ENCODE peak calls at places on chromosomes 6 and 20, in seven cellular contexts. F, E, R, T, H, V and D are unnamed samples.

GRCh38 chr6:170545405-170545804 is 7.7 kb downstream of the PSMB1 start:
- DNase-seq in E (no peak), V (peak), R (no peak), T (no peak), F (no peak), H (no peak), D (peak)

GRCh38 chr6:7730852-7731251 is 5.0 kb downstream of the BMP6 start:
- DNase-seq in V (peak), R (peak), F (peak), T (no peak), E (no peak), H (no peak), D (peak)

GRCh38 chr20:4797275-4797674 is 75.6 kb downstream of the PRND start:
- DNase-seq in F (no peak), V (no peak), T (no peak), R (no peak), H (no peak), E (no peak), D (no peak)

GRCh38 chr6:21610376-21610775 is 16.8 kb downstream of the SOX4 start:
- DNase-seq in R (no peak), T (no peak), H (no peak), E (no peak), F (no peak), V (no peak), D (no peak)

GRCh38 chr6:146912730-146913680 is 291.2 kb upstream of the STXBP5 start:
- DNase-seq in H (no peak), F (peak), T (no peak), R (no peak), E (no peak), V (peak), D (peak)

GRCh38 chr6:157033428-157034140 is 256.4 kb downstream of the ARID1B start:
- DNase-seq in V (peak), E (no peak), T (no peak), F (peak), R (no peak), H (no peak), D (peak)

GRCh38 chr6:151098166-151098565 is 141.6 kb upstream of the AKAP12 start:
- DNase-seq in H (no peak), R (no peak), V (no peak), E (no peak), T (no peak), F (no peak), D (no peak)

GRCh38 chr20:53949319-53949839 is 121.0 kb downstream of the BCAS1 start:
- DNase-seq in H (no peak), V (peak), T (no peak), F (peak), R (no peak), E (no peak), D (peak)

GRCh38 chr20:6140947-6141346 is 18.1 kb upstream of the FERMT1 start:
- DNase-seq in H (no peak), E (no peak), T (peak), F (no peak), V (peak), R (no peak), D (peak)

GRCh38 chr6:141700836-141701235 is 431.9 kb upstream of the GJE1 start:
- DNase-seq in V (peak), T (no peak), H (no peak), E (no peak), F (peak), R (no peak), D (peak)

GRCh38 chr6:170091000-170091638 is 199.8 kb downstream of the DLL1 start:
- DNase-seq in T (no peak), V (no peak), F (no peak), H (peak), R (no peak), E (no peak), D (no peak)

GRCh38 chr6:119552016-119552415 is 202.5 kb upstream of the MAN1A1 start:
- DNase-seq in V (no peak), F (no peak), T (no peak), E (no peak), R (no peak), H (no peak), D (no peak)

GRCh38 chr6:100719883-100720682 is 161.0 kb downstream of the ASCC3 start:
- DNase-seq in T (no peak), R (no peak), E (no peak), V (peak), F (peak), H (no peak), D (peak)

GRCh38 chr6:134686071-134686470 is 263.8 kb downstream of the ALDH8A1 start:
- DNase-seq in R (no peak), V (no peak), F (no peak), T (no peak), E (no peak), H (no peak), D (no peak)

GRCh38 chr6:147642458-147642857 is 134.0 kb downstream of the SAMD5 start:
- DNase-seq in E (no peak), V (peak), R (no peak), T (no peak), F (peak), H (no peak), D (peak)

GRCh38 chr20:39605908-39606307 is 643.8 kb downstream of the DHX35 start:
- DNase-seq in T (no peak), R (no peak), H (no peak), F (no peak), V (no peak), E (no peak), D (no peak)

GRCh38 chr6:135496805-135497411 is 632 bp downstream of the AHI1 start:
- DNase-seq in H (no peak), F (peak), E (no peak), V (no peak), T (no peak), R (no peak), D (peak)

GRCh38 chr6:144066745-144067484 is 28.5 kb downstream of the SF3B5 start:
- DNase-seq in E (no peak), V (no peak), T (no peak), F (no peak), R (no peak), H (no peak), D (no peak)

GRCh38 chr6:42783876-42784738 is 2.3 kb downstream of the BICRAL start:
- DNase-seq in R (no peak), H (no peak), T (no peak), V (no peak), F (peak), E (no peak), D (peak)

GRCh38 chr6:34343823-34344222 is 48.6 kb downstream of the NUDT3 start:
- DNase-seq in V (no peak), T (no peak), R (no peak), H (no peak), F (no peak), E (no peak), D (no peak)

GRCh38 chr6:166750125-166750793 is 123.2 kb upstream of the RPS6KA2 start:
- DNase-seq in F (peak), T (peak), V (no peak), R (no peak), E (no peak), H (no peak), D (no peak)

GRCh38 chr6:24899647-24900325 is 36.0 kb downstream of the RIPOR2 start:
- DNase-seq in F (peak), V (no peak), T (no peak), H (no peak), E (no peak), R (no peak), D (no peak)

GRCh38 chr6:87832025-87832825 is 130.2 kb upstream of the AKIRIN2 start:
- DNase-seq in T (no peak), E (no peak), F (peak), H (no peak), R (no peak), V (peak), D (peak)

GRCh38 chr6:22290045-22290444 is 6.8 kb downstream of the PRL start:
- DNase-seq in F (no peak), T (no peak), R (no peak), V (no peak), E (no peak), H (no peak), D (no peak)

GRCh38 chr6:8085053-8085511 is 17.3 kb downstream of the EEF1E1 start:
- DNase-seq in F (peak), E (no peak), H (no peak), R (no peak), V (peak), T (no peak), D (peak)

GRCh38 chr20:37969949-37970855 is 63.1 kb downstream of the TTI1 start:
- DNase-seq in R (no peak), H (no peak), T (no peak), F (no peak), V (no peak), E (no peak), D (no peak)

GRCh38 chr6:151916680-151917164 is 109.2 kb downstream of the ESR1 start:
- DNase-seq in H (no peak), E (no peak), T (no peak), F (peak), V (peak), R (no peak), D (peak)

GRCh38 chr6:6682225-6682624 is 93.7 kb downstream of the LY86 start:
- DNase-seq in R (no peak), V (no peak), E (no peak), H (peak), F (no peak), T (no peak), D (no peak)

GRCh38 chr20:23228912-23229311 is 121.7 kb upstream of the NXT1 start:
- DNase-seq in F (peak), V (peak), T (no peak), R (no peak), H (no peak), E (no peak), D (peak)

GRCh38 chr6:81933648-81934047 is 181.2 kb upstream of the TENT5A start:
- DNase-seq in R (no peak), T (no peak), F (peak), H (no peak), E (no peak), V (no peak), D (no peak)

DNA sequence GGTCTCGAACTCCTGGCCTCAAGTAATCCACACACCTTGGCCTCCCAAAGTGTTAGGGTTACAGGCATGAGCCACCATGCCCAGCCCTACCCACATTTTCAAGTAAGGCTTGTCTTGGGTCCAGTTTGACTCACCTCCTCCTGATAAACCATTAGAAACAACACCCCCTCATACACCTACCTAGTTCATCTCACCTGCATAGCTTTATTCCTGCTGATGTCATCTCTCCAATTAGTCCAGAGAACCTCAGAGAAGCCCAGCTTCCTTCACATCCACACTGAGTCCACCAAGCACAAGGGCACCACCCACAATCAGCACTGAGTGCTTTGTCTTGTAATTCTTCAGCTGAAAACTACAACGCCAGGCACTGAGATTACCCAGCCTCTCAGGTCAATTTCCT is 35.3 kb downstream of the KIF16B start:
- DNase-seq in T (no peak), E (no peak), F (no peak), V (no peak), H (no peak), R (no peak), D (no peak)
- H3K4me3 ChIP-seq in T (no peak), E (no peak), F (no peak), V (no peak), H (no peak), R (no peak), D (no peak)

GRCh38 chr6:56693246-56693607 is 50.5 kb upstream of the DST start:
- DNase-seq in H (peak), R (no peak), T (no peak), F (peak), V (peak), E (no peak), D (peak)
- H3K4me3 ChIP-seq in H (peak), R (no peak), T (no peak), F (peak), V (no peak), E (no peak), D (peak)

DNA sequence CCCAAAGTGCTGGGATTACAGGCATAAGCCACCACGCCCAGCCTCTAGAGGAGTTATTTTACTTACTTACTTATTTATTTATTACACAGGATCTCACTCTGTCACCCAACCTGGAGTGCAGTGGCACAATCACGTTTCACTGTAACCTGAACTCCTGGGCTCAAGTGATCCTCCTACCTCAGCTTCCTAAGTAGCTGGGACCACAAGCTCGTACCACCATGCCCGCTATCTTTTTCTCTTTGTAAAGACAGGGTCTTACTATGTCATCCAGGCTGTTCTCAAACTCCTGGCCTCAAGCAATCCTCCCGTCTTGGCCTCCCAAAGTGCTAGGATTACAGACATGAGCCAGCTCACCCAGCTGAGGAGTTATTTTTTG is 1.6 kb upstream of the TRIB3 start:
- DNase-seq in H (no peak), T (no peak), V (no peak), F (no peak), R (no peak), E (no peak), D (no peak)
- H3K4me3 ChIP-seq in H (no peak), T (no peak), V (no peak), F (no peak), R (no peak), E (no peak), D (no peak)

GRCh38 chr6:28250747-28251146 is 1.3 kb downstream of the ZKSCAN4 start:
- DNase-seq in E (no peak), H (no peak), T (no peak), F (no peak), V (no peak), R (no peak), D (no peak)
- H3K4me3 ChIP-seq in E (no peak), H (peak), T (peak), F (peak), V (no peak), R (peak), D (peak)